ENCODE peak calls at places on chromosomes 2 and 18, in seven cellular contexts. X is upper lobe of right lung, C is GM12865, D is hepatocyte, Q is astrocyte of the spinal cord, U is ovary, E is fibroblast of the aortic adventitia. G is an unnamed sample.

GRCh38 chr18:79275992-79276391 is 119.7 kb upstream of the NFATC1 start:
- DNase-seq in Q (no peak), D (no peak), E (no peak), U (no peak), X (no peak), C (peak; percentile 69), G (no peak)

GRCh38 chr2:101307950-101308431 is 510 bp downstream of the RNF149 start:
- DNase-seq in Q (peak; percentile 17), E (peak; percentile 24), C (peak; percentile 49), X (no peak), U (peak; percentile 59), D (peak; percentile 48), G (no peak)

GRCh38 chr18:9506046-9506792 is 30.9 kb downstream of the RALBP1 start:
- DNase-seq in Q (peak; percentile 51), X (no peak), U (no peak), E (peak; percentile 39), D (no peak), C (peak; percentile 31), G (no peak)

GRCh38 chr18:3605562-3606443 is 155.8 kb downstream of the TGIF1 start:
- DNase-seq in D (peak; percentile 38), C (no peak), X (no peak), U (no peak), E (peak; percentile 81), Q (peak; percentile 68), G (no peak)

GRCh38 chr2:58137221-58137620 is 90.6 kb downstream of the VRK2 start:
- DNase-seq in U (no peak), C (no peak), Q (peak; percentile 74), E (peak; percentile 90), X (no peak), D (no peak), G (peak; percentile 15)

GRCh38 chr2:174611851-174612250 is 14.2 kb upstream of the WIPF1 start:
- DNase-seq in Q (no peak), D (no peak), E (no peak), X (no peak), C (no peak), U (no peak), G (no peak)

GRCh38 chr2:222468338-222468737 is 44.0 kb downstream of the SGPP2 start:
- DNase-seq in E (no peak), D (peak; percentile 18), X (no peak), U (peak; percentile 56), C (no peak), Q (peak; percentile 25), G (no peak)

GRCh38 chr2:120237491-120237902 is 14.3 kb upstream of the TMEM185B start:
- DNase-seq in X (no peak), U (no peak), E (peak; percentile 67), D (peak; percentile 57), Q (peak; percentile 81), C (no peak), G (no peak)

GRCh38 chr2:223880779-223881178 is 43.4 kb upstream of the AP1S3 start:
- DNase-seq in X (no peak), U (no peak), D (no peak), Q (no peak), C (no peak), E (no peak), G (no peak)

GRCh38 chr2:111965062-111965461 is 66.7 kb downstream of the MERTK start:
- DNase-seq in C (no peak), X (no peak), E (no peak), D (no peak), U (no peak), Q (no peak), G (no peak)

GRCh38 chr2:108594982-108595464 is 60.8 kb downstream of the LIMS1 start:
- DNase-seq in U (no peak), Q (peak; percentile 98), D (no peak), E (peak; percentile 77), X (no peak), C (peak; percentile 78), G (no peak)

GRCh38 chr18:28485210-28485801 is 308.4 kb upstream of the CDH2 start:
- DNase-seq in U (no peak), D (no peak), Q (no peak), C (no peak), X (no peak), E (no peak), G (no peak)

GRCh38 chr18:73752965-73753364 is 394.7 kb downstream of the FBXO15 start:
- DNase-seq in U (no peak), D (no peak), X (no peak), C (no peak), E (peak; percentile 8), Q (no peak), G (no peak)

GRCh38 chr2:122706757-122707223 is 951.3 kb downstream of the TSN start:
- DNase-seq in X (no peak), U (no peak), Q (no peak), D (no peak), E (no peak), C (no peak), G (no peak)

GRCh38 chr2:241692448-241692847 is 5.8 kb upstream of the DTYMK start:
- DNase-seq in D (peak; percentile 30), E (peak; percentile 71), C (no peak), U (no peak), X (no peak), Q (peak; percentile 67), G (peak; percentile 16)

GRCh38 chr18:21131698-21132230 is 20.2 kb upstream of the ROCK1 start:
- DNase-seq in X (no peak), U (no peak), C (no peak), E (no peak), D (no peak), Q (no peak), G (no peak)

GRCh38 chr2:180356676-180357075 is 349.6 kb upstream of the CWC22 start:
- DNase-seq in U (no peak), D (no peak), Q (no peak), X (no peak), E (no peak), C (no peak), G (no peak)

GRCh38 chr2:209696836-209697711 is 74.6 kb upstream of the UNC80 start:
- DNase-seq in X (no peak), C (peak; percentile 47), D (no peak), U (no peak), Q (no peak), E (no peak), G (no peak)

GRCh38 chr18:47422524-47422923 is 171.1 kb upstream of the SKOR2 start:
- DNase-seq in Q (no peak), E (peak; percentile 33), D (peak; percentile 24), X (no peak), C (no peak), U (no peak), G (no peak)

GRCh38 chr2:218858671-218859555 is 692 bp upstream of the WNT6 start:
- DNase-seq in D (no peak), E (no peak), X (peak; percentile 55), Q (no peak), U (peak; percentile 25), C (no peak), G (no peak)

GRCh38 chr2:118000041-118000440 is 13.8 kb downstream of the CCDC93 start:
- DNase-seq in D (no peak), C (no peak), X (no peak), U (no peak), E (no peak), Q (no peak), G (no peak)

DNA sequence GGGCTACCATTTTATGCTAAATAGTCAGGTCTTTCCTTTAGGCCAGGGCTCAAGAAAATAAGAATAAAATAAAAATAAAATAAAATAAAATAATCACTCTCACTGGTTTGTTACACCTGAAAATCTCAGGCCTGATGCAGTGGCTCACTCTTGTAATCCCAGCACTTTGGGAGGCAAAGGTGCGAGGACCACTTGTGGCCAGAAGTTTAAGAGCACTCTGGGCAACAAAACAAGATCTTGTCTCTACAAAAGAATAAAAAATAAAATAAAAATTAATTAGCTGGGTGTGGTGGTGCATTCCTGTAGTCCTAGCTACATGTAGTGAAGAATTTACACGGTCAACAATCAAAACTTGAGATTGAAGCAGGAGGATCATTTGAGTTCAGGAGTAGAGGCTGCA is 159.4 kb downstream of the NRXN1 start:
- DNase-seq in X (no peak), D (no peak), Q (no peak), C (no peak), U (no peak), E (no peak), G (no peak)
- TF ChIP-seq CTCF in X (no peak), D (no peak), Q (no peak), C (no peak), U (no peak), E (no peak), G (no peak)

GRCh38 chr2:10288606-10289005 is 14.1 kb upstream of the HPCAL1 start:
- DNase-seq in E (no peak), C (no peak), X (no peak), U (no peak), Q (no peak), D (no peak), G (no peak)
- TF ChIP-seq CTCF in E (no peak), C (no peak), X (no peak), U (no peak), Q (no peak), D (no peak), G (no peak)

DNA sequence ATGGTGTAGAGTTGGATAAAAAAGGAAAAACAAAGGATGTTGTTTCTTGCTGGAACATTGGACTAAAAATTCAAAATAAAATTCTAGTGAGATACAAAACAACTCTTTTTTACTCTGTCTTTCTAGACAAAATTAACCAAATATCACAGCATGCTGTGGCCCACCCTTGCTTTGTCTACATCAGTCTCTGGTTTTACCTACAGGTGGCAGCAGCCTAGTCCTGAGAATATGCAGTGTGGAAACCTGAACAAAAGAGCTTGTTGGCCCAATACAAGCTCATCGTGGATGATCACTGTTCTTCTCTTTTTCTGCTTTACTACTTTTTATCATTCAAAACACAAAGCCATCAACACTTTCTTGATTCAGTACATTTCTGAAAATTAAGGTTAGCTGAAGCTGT is 210.4 kb downstream of the CDH19 start:
- DNase-seq in D (no peak), U (no peak), X (no peak), E (no peak), Q (no peak), C (no peak), G (no peak)
- TF ChIP-seq CTCF in D (no peak), U (no peak), X (no peak), E (no peak), Q (no peak), C (no peak), G (no peak)

GRCh38 chr2:95121495-95122196 is at the start of gene MRPS5:
- DNase-seq in U (peak; percentile 91), D (peak; percentile 93), X (peak; percentile 95), C (peak; percentile 86), Q (peak; percentile 74), E (peak; percentile 57), G (peak; percentile 23)
- TF ChIP-seq CTCF in U (peak; percentile 21), D (peak; percentile 38), X (no peak), C (peak; percentile 9), Q (peak; percentile 13), E (peak; percentile 22), G (no peak)

GRCh38 chr2:65435625-65436168 is 3.3 kb upstream of the SPRED2 start:
- DNase-seq in C (peak; percentile 65), D (peak; percentile 93), Q (peak; percentile 94), E (peak; percentile 89), X (peak; percentile 93), U (peak; percentile 94), G (peak; percentile 80)
- TF ChIP-seq CTCF in C (no peak), D (no peak), Q (no peak), E (no peak), X (peak; percentile 16), U (peak; percentile 24), G (no peak)

GRCh38 chr2:197217561-197217960 is 93.0 kb downstream of the ANKRD44 start:
- DNase-seq in C (no peak), Q (no peak), U (no peak), D (no peak), X (no peak), E (no peak), G (no peak)
- TF ChIP-seq CTCF in C (no peak), Q (no peak), U (no peak), D (no peak), X (no peak), E (no peak), G (no peak)